ENCODE peak calls at places on chromosomes 2 and 18, in ten cellular contexts. V is activated T-cell treated with anti-CD3 and anti-CD28 coated beads for 24 hours; O is skeletal muscle cell; Q is HT1080; E is upper lobe of right lung; K is MCF 10A; M is astrocyte of the spinal cord; X is activated CD4-positive, alpha-beta T cell treated with anti-CD3 and anti-CD28 coated beads, Interleukin-2, amount 50 U/mL, for 1 hour; J is stimulated activated CD4-positive, alpha-beta T cell treated with anti-CD3 and anti-CD28 coated beads, Interleukin-1b, Interleukin-23, amount 100 ng/mL, for 48 hours; F is brain microvascular endothelial cell. A is an unnamed sample.

GRCh38 chr2:109368798-109369197 is 239.8 kb downstream of the SH3RF3 start:
- DNase-seq in V (no peak), O (no peak), Q (no peak), E (peak; percentile 21), K (no peak), M (no peak), X (no peak), J (no peak), F (no peak), A (no peak)

GRCh38 chr2:127146820-127147502 is 40.0 kb upstream of the BIN1 start:
- DNase-seq in V (no peak), O (no peak), Q (peak; percentile 26), E (no peak), K (no peak), M (peak; percentile 29), X (no peak), J (no peak), F (no peak), A (no peak)

GRCh38 chr2:226048625-226049024 is 649.1 kb downstream of the NYAP2 start:
- DNase-seq in V (no peak), O (peak; percentile 81), Q (peak; percentile 83), E (no peak), K (peak; percentile 49), M (peak; percentile 96), X (no peak), J (no peak), F (peak; percentile 82), A (peak; percentile 31)

GRCh38 chr2:161382747-161383146 is 33.4 kb upstream of the TBR1 start:
- DNase-seq in V (no peak), O (no peak), Q (no peak), E (no peak), K (no peak), M (no peak), X (no peak), J (no peak), F (no peak), A (no peak)

GRCh38 chr2:159349674-159350299 is 63.3 kb upstream of the WDSUB1 start:
- DNase-seq in V (no peak), O (no peak), Q (peak; percentile 81), E (no peak), K (no peak), M (no peak), X (no peak), J (no peak), F (no peak), A (no peak)

GRCh38 chr2:73830871-73831401 is 2.2 kb downstream of the STAMBP start:
- DNase-seq in V (peak; percentile 42), O (peak; percentile 78), Q (peak; percentile 97), E (no peak), K (peak; percentile 89), M (peak; percentile 91), X (no peak), J (peak; percentile 50), F (peak; percentile 72), A (peak; percentile 12)

GRCh38 chr18:27778925-27779324 is 398.0 kb downstream of the CDH2 start:
- DNase-seq in V (no peak), O (no peak), Q (no peak), E (no peak), K (no peak), M (no peak), X (no peak), J (no peak), F (no peak), A (no peak)

GRCh38 chr2:166388488-166389070 is 12.8 kb upstream of the SCN9A start:
- DNase-seq in V (no peak), O (no peak), Q (peak; percentile 14), E (no peak), K (no peak), M (no peak), X (no peak), J (no peak), F (no peak), A (peak; percentile 98)

A was measured in endothelial cell of umbilical vein.